ENCODE peak calls at places on chromosome 9, in six cellular contexts. N, B, X, K, A and L are unnamed samples.

GRCh38 chr9:34628656-34629491 is at the start of gene ARID3C:
- DNase-seq in N (no peak), B (no peak), X (no peak), K (no peak), A (no peak), L (no peak)

GRCh38 chr9:110041452-110041851 is 166.5 kb downstream of the C9orf152 start:
- DNase-seq in N (no peak), B (no peak), X (no peak), K (no peak), A (no peak), L (no peak)

GRCh38 chr9:16794871-16795639 is 75.4 kb downstream of the BNC2 start:
- DNase-seq in N (peak; percentile 91), B (peak; percentile 61), X (no peak), K (no peak), A (peak; percentile 22), L (no peak)

GRCh38 chr9:114156658-114157421 is 1.5 kb downstream of the COL27A1 start:
- DNase-seq in N (no peak), B (peak; percentile 78), X (no peak), K (peak; percentile 40), A (peak; percentile 58), L (no peak)

GRCh38 chr9:35074141-35074540 is 1.7 kb upstream of the VCP start:
- DNase-seq in N (no peak), B (no peak), X (no peak), K (no peak), A (no peak), L (no peak)

GRCh38 chr9:14445946-14446345 is 132.0 kb upstream of the NFIB start:
- DNase-seq in N (no peak), B (no peak), X (no peak), K (no peak), A (no peak), L (no peak)

GRCh38 chr9:94927048-94927761 is 200.7 kb downstream of the AOPEP start:
- DNase-seq in N (no peak), B (no peak), X (no peak), K (no peak), A (no peak), L (no peak)

GRCh38 chr9:136728548-136729123 is 14.1 kb downstream of the LCN10 start:
- DNase-seq in N (no peak), B (peak; percentile 39), X (no peak), K (no peak), A (no peak), L (no peak)

GRCh38 chr9:105082843-105083242 is 154.9 kb upstream of the ABCA1 start:
- DNase-seq in N (no peak), B (no peak), X (no peak), K (no peak), A (no peak), L (no peak)

GRCh38 chr9:131773911-131774379 is 34.1 kb upstream of the RAPGEF1 start:
- DNase-seq in N (no peak), B (peak; percentile 75), X (no peak), K (no peak), A (peak; percentile 56), L (peak; percentile 60)

GRCh38 chr9:11064853-11065252 is 452.1 kb upstream of the PTPRD start:
- DNase-seq in N (no peak), B (no peak), X (no peak), K (no peak), A (no peak), L (no peak)

GRCh38 chr9:98158071-98158791 is 34.2 kb downstream of the CORO2A start:
- DNase-seq in N (no peak), B (no peak), X (no peak), K (no peak), A (no peak), L (peak; percentile 23)

GRCh38 chr9:97484134-97484533 is 17.3 kb upstream of the TMOD1 start:
- DNase-seq in N (no peak), B (no peak), X (no peak), K (no peak), A (no peak), L (no peak)

GRCh38 chr9:26169684-26170083 is 491.4 kb upstream of the TUSC1 start:
- DNase-seq in N (no peak), B (no peak), X (no peak), K (no peak), A (no peak), L (no peak)

GRCh38 chr9:93379051-93379450 is 72.4 kb upstream of the FAM120A start:
- DNase-seq in N (no peak), B (peak; percentile 4), X (no peak), K (no peak), A (no peak), L (no peak)
- TF ChIP-seq CTCF in N (no peak), B (peak; percentile 44), X (peak; percentile 50), K (no peak), A (no peak), L (no peak)

GRCh38 chr9:107141967-107142366 is 141.1 kb upstream of the RAD23B start:
- DNase-seq in N (no peak), B (peak; percentile 68), X (peak; percentile 24), K (no peak), A (no peak), L (no peak)
- TF ChIP-seq CTCF in N (peak; percentile 36), B (peak; percentile 67), X (peak; percentile 44), K (no peak), A (no peak), L (no peak)

GRCh38 chr9:133359420-133360175 is 3.2 kb downstream of the SURF2 start:
- DNase-seq in N (no peak), B (no peak), X (no peak), K (no peak), A (no peak), L (no peak)
- TF ChIP-seq CTCF in N (peak; percentile 29), B (peak; percentile 48), X (peak; percentile 43), K (no peak), A (no peak), L (no peak)

DNA sequence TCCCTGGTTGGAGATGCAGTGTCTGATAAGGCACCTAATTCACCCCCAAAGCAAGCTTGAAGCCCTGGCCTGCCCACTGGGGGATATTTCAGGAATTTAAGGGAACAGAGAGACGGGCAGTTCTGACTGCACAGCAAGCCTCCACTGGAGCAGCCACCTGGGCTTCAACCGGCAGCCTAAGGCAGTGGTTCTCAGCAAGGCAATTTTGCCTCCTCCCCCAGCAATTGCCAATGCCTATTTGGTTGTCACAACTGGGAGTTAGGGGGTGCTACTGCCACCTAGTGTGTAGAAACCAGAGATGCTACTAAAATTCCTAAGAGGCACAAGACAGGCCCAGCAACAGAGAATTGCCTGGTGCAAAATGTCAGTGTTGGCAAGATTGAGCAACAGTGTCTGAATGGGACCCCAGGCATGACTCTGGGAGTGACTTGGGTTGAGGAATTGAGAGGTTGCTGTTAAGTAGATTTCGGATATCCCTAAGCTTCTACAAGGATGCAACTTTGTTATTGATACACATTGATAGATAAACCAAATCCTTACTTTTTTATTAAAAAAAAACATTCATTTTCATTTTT is 58.7 kb upstream of the CTSL start:
- DNase-seq in N (no peak), B (no peak), X (peak; percentile 23), K (no peak), A (no peak), L (no peak)
- TF ChIP-seq CTCF in N (peak; percentile 17), B (peak; percentile 34), X (peak; percentile 46), K (no peak), A (no peak), L (no peak)